ENCODE peak calls at places on chromosomes 4 and X, in seven cellular contexts. O is stimulated activated CD4-positive, alpha-beta T cell treated with anti-CD3 and anti-CD28 coated beads, TNF-alpha, amount 100 ng/mL, for 4 hours; K is KG1; M is activated T-cell treated with anti-CD3 and anti-CD28 coated beads for 48 hours; Q is GM13976; F is NCI-H510A treated with DMSO at 0.1 percent for 48 hours; I is glutamatergic neuron. V is an unnamed sample.

GRCh38 chrX:25004485-25005032 is 11.2 kb downstream of the ARX start:
- DNase-seq in O (no peak), K (no peak), M (no peak), Q (no peak), F (no peak), I (peak; percentile 12), V (no peak)

GRCh38 chr4:127601029-127601428 is 31.7 kb upstream of the INTU start:
- DNase-seq in O (no peak), K (no peak), M (no peak), Q (no peak), F (peak; percentile 1), I (no peak), V (no peak)

GRCh38 chr4:178165251-178165650 is 723.0 kb upstream of the AGA start:
- DNase-seq in O (no peak), K (no peak), M (no peak), Q (no peak), F (no peak), I (no peak), V (no peak)

GRCh38 chr4:147736458-147736857 is 4.6 kb downstream of the ARHGAP10 start:
- DNase-seq in O (no peak), K (no peak), M (no peak), Q (no peak), F (no peak), I (no peak), V (no peak)

GRCh38 chrX:24619647-24620046 is 27.5 kb downstream of the PCYT1B start:
- DNase-seq in O (no peak), K (no peak), M (no peak), Q (no peak), F (no peak), I (peak; percentile 27), V (no peak)

GRCh38 chr4:91267543-91267942 is 1036.2 kb upstream of the GRID2 start:
- DNase-seq in O (no peak), K (no peak), M (no peak), Q (no peak), F (no peak), I (no peak), V (no peak)

GRCh38 chrX:128728943-128729342 is 676.7 kb upstream of the ACTRT1 start:
- DNase-seq in O (no peak), K (no peak), M (no peak), Q (no peak), F (no peak), I (no peak), V (no peak)

GRCh38 chr4:105241456-105241855 is 94.8 kb downstream of the TET2 start:
- DNase-seq in O (no peak), K (no peak), M (no peak), Q (no peak), F (no peak), I (no peak), V (no peak)

GRCh38 chrX:151729056-151729725 is 5.4 kb upstream of the CNGA2 start:
- DNase-seq in O (no peak), K (no peak), M (no peak), Q (no peak), F (no peak), I (no peak), V (no peak)

GRCh38 chr4:84218002-84218401 is 281.1 kb downstream of the NKX6-1 start:
- DNase-seq in O (no peak), K (no peak), M (no peak), Q (no peak), F (no peak), I (no peak), V (no peak)

GRCh38 chr4:165131247-165131832 is 18.7 kb upstream of the TMEM192 start:
- DNase-seq in O (peak; percentile 69), K (no peak), M (peak; percentile 63), Q (peak; percentile 60), F (peak; percentile 36), I (peak; percentile 84), V (peak; percentile 64)

GRCh38 chr4:848803-849477 is 23.0 kb upstream of the CPLX1 start:
- DNase-seq in O (no peak), K (no peak), M (no peak), Q (no peak), F (no peak), I (peak; percentile 6), V (no peak)

GRCh38 chr4:186781032-186781917 is 57.6 kb upstream of the FAT1 start:
- DNase-seq in O (no peak), K (no peak), M (no peak), Q (no peak), F (no peak), I (no peak), V (no peak)

GRCh38 chr4:7070729-7071511 is 3.1 kb upstream of the GRPEL1 start:
- DNase-seq in O (peak; percentile 77), K (peak; percentile 67), M (peak; percentile 79), Q (peak; percentile 80), F (peak; percentile 72), I (peak; percentile 86), V (peak; percentile 81)

GRCh38 chr4:41510179-41510578 is 27.8 kb upstream of the LIMCH1 start:
- DNase-seq in O (no peak), K (no peak), M (no peak), Q (no peak), F (no peak), I (no peak), V (no peak)

GRCh38 chrX:115437841-115438240 is 123.1 kb upstream of the PLS3 start:
- DNase-seq in O (no peak), K (no peak), M (no peak), Q (no peak), F (no peak), I (no peak), V (no peak)

GRCh38 chrX:154444001-154444754 is at the start of gene FAM50A:
- DNase-seq in O (peak; percentile 29), K (no peak), M (peak; percentile 69), Q (peak; percentile 89), F (peak; percentile 61), I (peak; percentile 81), V (peak; percentile 42)

GRCh38 chr4:113499166-113499565 is 262.4 kb downstream of the CAMK2D start:
- DNase-seq in O (no peak), K (no peak), M (no peak), Q (no peak), F (peak; percentile 10), I (no peak), V (no peak)

GRCh38 chr4:17687237-17687857 is 72.9 kb downstream of the MED28 start:
- DNase-seq in O (no peak), K (no peak), M (no peak), Q (no peak), F (peak; percentile 65), I (no peak), V (no peak)

GRCh38 chr4:8370835-8371234 is 69.7 kb downstream of the ACOX3 start:
- DNase-seq in O (no peak), K (no peak), M (no peak), Q (no peak), F (no peak), I (no peak), V (no peak)

GRCh38 chrX:72051589-72051988 is 80.1 kb downstream of the RTL5 start:
- DNase-seq in O (no peak), K (no peak), M (no peak), Q (no peak), F (no peak), I (no peak), V (no peak)

GRCh38 chr4:13700196-13701140 is 72.9 kb upstream of the BOD1L1 start:
- DNase-seq in O (no peak), K (no peak), M (no peak), Q (no peak), F (no peak), I (no peak), V (no peak)

GRCh38 chr4:54525602-54526001 is 132.2 kb upstream of the KIT start:
- DNase-seq in O (no peak), K (no peak), M (no peak), Q (no peak), F (no peak), I (no peak), V (no peak)

GRCh38 chr4:75769044-75769443 is 44.7 kb downstream of the USO1 start:
- DNase-seq in O (no peak), K (no peak), M (no peak), Q (no peak), F (no peak), I (no peak), V (no peak)

GRCh38 chr4:6393066-6393465 is 79.3 kb downstream of the PPP2R2C start:
- DNase-seq in O (no peak), K (no peak), M (no peak), Q (no peak), F (no peak), I (no peak), V (no peak)

GRCh38 chr4:8009710-8010534 is 70.3 kb upstream of the AFAP1 start:
- DNase-seq in O (no peak), K (no peak), M (no peak), Q (no peak), F (no peak), I (no peak), V (no peak)

GRCh38 chr4:74283614-74284013 is 24.7 kb upstream of the EPGN start:
- DNase-seq in O (no peak), K (no peak), M (no peak), Q (no peak), F (no peak), I (no peak), V (no peak)

GRCh38 chr4:47490550-47490949 is 5.5 kb downstream of the ATP10D start:
- DNase-seq in O (no peak), K (no peak), M (no peak), Q (no peak), F (no peak), I (peak; percentile 27), V (peak; percentile 11)

GRCh38 chr4:152310223-152310622 is 225.7 kb downstream of the FBXW7 start:
- DNase-seq in O (no peak), K (no peak), M (no peak), Q (no peak), F (peak; percentile 37), I (no peak), V (no peak)

GRCh38 chrX:150688911-150689451 is 4.2 kb upstream of the MTMR1 start:
- DNase-seq in O (no peak), K (no peak), M (no peak), Q (no peak), F (no peak), I (no peak), V (no peak)